ENCODE peak calls at places on chromosomes 1 and 21, in four cellular contexts. J is K562, Q is HepG2, L is H1. U is an unnamed sample.

GRCh38 chr1:46719689-46720088 is 775 bp upstream of the EFCAB14 start:
- DNase-seq in J (peak; percentile 24), Q (no peak), L (no peak), U (peak; percentile 40)

GRCh38 chr1:224592636-224593579 is 23.2 kb upstream of the CNIH3 start:
- DNase-seq in J (no peak), Q (no peak), L (no peak), U (no peak)

GRCh38 chr1:85267313-85267712 is 7.9 kb upstream of the C1orf52 start:
- DNase-seq in J (no peak), Q (no peak), L (no peak), U (no peak)

GRCh38 chr1:155282488-155283086 is 5.3 kb downstream of the HCN3 start:
- DNase-seq in J (peak; percentile 82), Q (no peak), L (no peak), U (no peak)

GRCh38 chr1:231040800-231041704 is 998 bp upstream of the FAM89A start:
- DNase-seq in J (no peak), Q (no peak), L (no peak), U (no peak)

GRCh38 chr1:33349081-33349759 is 28.3 kb upstream of the A3GALT2 start:
- DNase-seq in J (peak; percentile 76), Q (no peak), L (no peak), U (peak; percentile 40)

GRCh38 chr1:233549917-233550316 is 64.0 kb upstream of the KCNK1 start:
- DNase-seq in J (no peak), Q (no peak), L (no peak), U (no peak)

GRCh38 chr1:212410231-212410825 is 4.4 kb downstream of the PACC1 start:
- DNase-seq in J (no peak), Q (peak; percentile 11), L (no peak), U (no peak)

GRCh38 chr1:159171688-159172501 is 480 bp downstream of the CADM3 start:
- DNase-seq in J (no peak), Q (no peak), L (no peak), U (peak; percentile 21)

GRCh38 chr1:200095057-200095577 is 67.6 kb downstream of the NR5A2 start:
- DNase-seq in J (no peak), Q (no peak), L (no peak), U (no peak)

GRCh38 chr1:59007820-59008598 is 224.2 kb upstream of the JUN start:
- DNase-seq in J (no peak), Q (no peak), L (no peak), U (peak; percentile 76)

GRCh38 chr1:31587720-31588423 is 11.6 kb downstream of the TINAGL1 start:
- DNase-seq in J (peak; percentile 43), Q (peak; percentile 40), L (no peak), U (peak; percentile 86)

GRCh38 chr1:20720631-20721051 is 2.8 kb upstream of the KIF17 start:
- DNase-seq in J (no peak), Q (no peak), L (no peak), U (no peak)

GRCh38 chr1:5901150-5901549 is 91.1 kb downstream of the NPHP4 start:
- DNase-seq in J (no peak), Q (no peak), L (no peak), U (no peak)

GRCh38 chr21:29987762-29988161 is 48.0 kb upstream of the GRIK1 start:
- DNase-seq in J (no peak), Q (no peak), L (no peak), U (no peak)

GRCh38 chr1:35558374-35559316 is 1.0 kb downstream of the NCDN start:
- DNase-seq in J (no peak), Q (no peak), L (no peak), U (no peak)

GRCh38 chr1:87940410-87940809 is 611.7 kb downstream of the LMO4 start:
- DNase-seq in J (no peak), Q (no peak), L (no peak), U (no peak)

GRCh38 chr21:42650441-42651421 is 2.7 kb upstream of the PDE9A start:
- DNase-seq in J (no peak), Q (no peak), L (no peak), U (no peak)

GRCh38 chr1:181391297-181391905 is 91.9 kb upstream of the CACNA1E start:
- DNase-seq in J (no peak), Q (no peak), L (no peak), U (no peak)

GRCh38 chr1:233127157-233127556 is 168.4 kb downstream of the PCNX2 start:
- DNase-seq in J (no peak), Q (no peak), L (no peak), U (peak; percentile 8)

GRCh38 chr21:26833460-26833939 is 11.7 kb downstream of the ADAMTS1 start:
- DNase-seq in J (no peak), Q (no peak), L (no peak), U (no peak)

GRCh38 chr1:175861641-175862367 is 118.4 kb upstream of the TNR start:
- DNase-seq in J (no peak), Q (no peak), L (no peak), U (no peak)

GRCh38 chr1:95742591-95743089 is 508.6 kb downstream of the RWDD3 start:
- DNase-seq in J (no peak), Q (no peak), L (no peak), U (no peak)

GRCh38 chr1:206101351-206101750 is 15.8 kb downstream of the AVPR1B start:
- DNase-seq in J (no peak), Q (no peak), L (no peak), U (no peak)

GRCh38 chr21:38380391-38381137 is 117.7 kb downstream of the ERG start:
- DNase-seq in J (no peak), Q (no peak), L (no peak), U (peak; percentile 48)

GRCh38 chr1:217713223-217713622 is 82.1 kb downstream of the SPATA17 start:
- DNase-seq in J (no peak), Q (no peak), L (no peak), U (no peak)

GRCh38 chr1:223248001-223248786 is 105.1 kb upstream of the TLR5 start:
- DNase-seq in J (no peak), Q (no peak), L (no peak), U (no peak)

GRCh38 chr1:168725060-168725459 is 3.9 kb downstream of the DPT start:
- DNase-seq in J (no peak), Q (no peak), L (no peak), U (no peak)
- H3K27ac ChIP-seq in J (no peak overlapping the region), Q (no peak overlapping the region), L (no peak overlapping the region), U (no peak overlapping the region)

GRCh38 chr1:64472805-64473204 is 2.9 kb downstream of the CACHD1 start:
- DNase-seq in J (no peak), Q (no peak), L (peak; percentile 89), U (no peak)

GRCh38 chr1:64469977-64470669 is at the start of gene CACHD1:
- DNase-seq in J (no peak), Q (no peak), L (no peak), U (peak; percentile 88)

GRCh38 chr1:64470670-64471217 is 815 bp downstream of the CACHD1 start:
- DNase-seq in J (no peak), Q (no peak), L (no peak), U (peak; percentile 46)

GRCh38 chr1:64471724-64472276 is 1.9 kb downstream of the CACHD1 start:
- DNase-seq in J (no peak), Q (no peak), L (no peak), U (no peak)

GRCh38 chr1:64471218-64471719 is 1.3 kb downstream of the CACHD1 start:
- DNase-seq in J (no peak), Q (no peak), L (no peak), U (peak; percentile 30)
- H2AFZ ChIP-seq in J (no peak overlapping the region), Q (no peak overlapping the region), L (no peak overlapping the region), U (peak overlapping the region; percentile 98)

GRCh38 chr1:9293241-9293511 is 482 bp downstream of the SPSB1 start:
- DNase-seq in J (no peak), Q (no peak), L (no peak), U (no peak)
- TF ChIP-seq JUN in J (no peak), Q (no peak), L (no peak), U (no peak)

GRCh38 chr1:112406771-112407170 is 10.8 kb downstream of the CTTNBP2NL start:
- DNase-seq in J (no peak), Q (no peak), L (no peak), U (no peak)

GRCh38 chr1:112409416-112409815 is 13.4 kb downstream of the CTTNBP2NL start:
- DNase-seq in J (no peak), Q (no peak), L (no peak), U (no peak)

GRCh38 chr1:112410704-112411103 is 14.7 kb downstream of the CTTNBP2NL start:
- DNase-seq in J (no peak), Q (no peak), L (no peak), U (no peak)
- H3K27ac ChIP-seq in J (no peak overlapping the region), Q (no peak overlapping the region), L (no peak overlapping the region), U (no peak overlapping the region)

GRCh38 chr1:187549540-187549939 is 720.8 kb downstream of the PLA2G4A start:
- DNase-seq in J (no peak), Q (no peak), L (no peak), U (no peak)
- H2AFZ ChIP-seq in J (no peak overlapping the region), Q (no peak overlapping the region), L (peak overlapping the region; percentile 66), U (no peak overlapping the region)

DNA sequence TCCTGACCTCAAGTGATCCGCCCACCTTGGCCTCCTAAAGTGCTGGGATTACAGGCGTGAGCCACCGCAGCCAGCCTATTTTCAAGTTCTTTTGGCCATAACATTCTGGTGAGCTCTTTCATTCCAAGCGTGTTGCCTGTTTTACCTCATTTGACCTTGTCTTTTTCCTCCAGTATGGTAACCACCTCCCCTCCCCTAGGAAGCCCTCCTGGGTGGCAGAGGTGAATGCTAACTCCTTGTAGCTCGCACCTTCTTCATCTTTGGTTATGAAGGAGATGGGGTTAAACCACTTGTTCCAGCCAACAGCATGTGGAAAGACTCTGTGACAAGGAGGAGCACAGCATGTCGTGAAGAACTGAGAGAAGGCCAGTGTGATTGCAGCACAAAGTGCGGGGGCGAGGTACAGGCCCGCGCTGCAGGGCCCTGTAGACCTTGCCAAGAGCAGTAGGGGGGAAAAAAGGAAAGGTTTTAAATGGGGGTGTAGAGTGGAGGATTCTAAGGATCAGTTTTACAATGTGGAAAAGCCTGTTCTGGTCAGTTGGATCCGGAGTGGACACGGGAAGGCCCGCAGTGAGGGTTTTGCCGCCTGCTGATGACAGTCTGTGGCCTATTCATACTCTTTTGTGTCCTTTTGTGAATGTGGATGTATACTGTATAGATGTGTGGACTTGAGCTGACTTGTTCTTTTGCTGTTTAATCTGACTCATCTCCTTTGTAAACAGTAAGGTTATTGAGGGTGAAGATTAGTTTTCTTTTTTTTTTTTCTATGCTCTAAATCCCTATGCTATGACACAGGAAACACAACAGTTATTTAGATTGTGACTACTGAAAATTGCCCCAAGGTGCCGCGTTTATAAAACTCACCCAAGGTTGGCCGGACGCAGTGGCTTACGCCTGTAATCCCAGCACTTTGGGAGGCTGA is 7.5 kb upstream of the ZNF436 start:
- DNase-seq in J (peak; percentile 60), Q (peak; percentile 76), L (no peak), U (peak; percentile 67)
- TF ChIP-seq JUN in J (no peak), Q (no peak), L (no peak), U (peak; percentile 53)